ENCODE peak calls at places on chromosome 12, in nine cellular contexts. M is suprapubic skin, J is vagina, H is K562, S is stomach, O is sigmoid colon, Y is HCT116, R is GM12878, N is SK-N-SH. B is an unnamed sample.

GRCh38 chr12:123540899-123541662 is 7.6 kb upstream of the RILPL1 start:
- DNase-seq in M (no peak), S (no peak), J (no peak), Y (no peak), R (no peak), O (no peak), H (no peak), N (no peak), B (no peak)

GRCh38 chr12:26425587-26426260 is 230.4 kb downstream of the SSPN start:
- DNase-seq in N (no peak), O (no peak), M (no peak), Y (no peak), H (no peak), S (no peak), R (no peak), J (no peak), B (no peak)

GRCh38 chr12:1001507-1001906 is 10.5 kb downstream of the ERC1 start:
- DNase-seq in J (no peak), R (no peak), S (no peak), M (no peak), H (no peak), N (no peak), O (no peak), Y (no peak), B (no peak)

GRCh38 chr12:34163443-34163842 is 141.1 kb downstream of the ALG10 start:
- DNase-seq in M (no peak), N (no peak), H (no peak), O (no peak), Y (no peak), S (no peak), R (no peak), J (no peak), B (no peak)

GRCh38 chr12:98213556-98213955 is 301.8 kb upstream of the TMPO start:
- DNase-seq in R (no peak), M (no peak), Y (no peak), N (no peak), S (no peak), H (no peak), J (no peak), O (no peak), B (no peak)

GRCh38 chr12:55940065-55940732 is 9.2 kb downstream of the DGKA start:
- DNase-seq in J (no peak), Y (peak; percentile 59), S (peak; percentile 91), M (peak; percentile 91), O (peak; percentile 93), R (peak; percentile 60), N (peak; percentile 90), H (peak; percentile 87), B (peak; percentile 85)

GRCh38 chr12:68934392-68934791 is 1.4 kb upstream of the CPM start:
- DNase-seq in R (no peak), O (no peak), N (no peak), M (no peak), H (no peak), Y (no peak), S (no peak), J (no peak), B (no peak)

GRCh38 chr12:6612247-6612646 is 5.1 kb upstream of the CHD4 start:
- DNase-seq in R (no peak), S (no peak), M (no peak), O (no peak), N (no peak), H (no peak), J (no peak), Y (no peak), B (no peak)

GRCh38 chr12:47818701-47819543 is 781 bp downstream of the HDAC7 start:
- DNase-seq in S (peak; percentile 49), M (no peak), H (peak; percentile 77), N (peak; percentile 88), O (peak; percentile 85), Y (no peak), R (no peak), J (no peak), B (no peak)

GRCh38 chr12:52790427-52791270 is 5.3 kb downstream of the KRT3 start:
- DNase-seq in O (no peak), J (no peak), M (no peak), S (no peak), R (no peak), H (peak; percentile 26), Y (no peak), N (no peak), B (no peak)

GRCh38 chr12:9064201-9064814 is 51.4 kb downstream of the A2M start:
- DNase-seq in J (no peak), N (peak; percentile 86), M (peak; percentile 76), R (no peak), S (peak; percentile 72), Y (peak; percentile 42), H (no peak), O (peak; percentile 79), B (peak; percentile 68)

GRCh38 chr12:129613311-129613710 is 290.5 kb downstream of the TMEM132D start:
- DNase-seq in J (no peak), Y (no peak), S (no peak), H (no peak), R (no peak), M (no peak), O (no peak), N (no peak), B (no peak)

GRCh38 chr12:97292588-97292987 is 170.0 kb upstream of the RMST start:
- DNase-seq in O (no peak), R (no peak), M (no peak), H (no peak), Y (no peak), J (no peak), S (no peak), N (no peak), B (no peak)

GRCh38 chr12:8829128-8829524 is 6.7 kb downstream of the A2ML1 start:
- DNase-seq in N (no peak), H (no peak), S (no peak), J (no peak), R (no peak), Y (no peak), M (no peak), O (no peak), B (peak; percentile 48)

GRCh38 chr12:42161529-42161928 is 16.9 kb upstream of the GXYLT1 start:
- DNase-seq in J (no peak), S (no peak), H (peak; percentile 16), R (no peak), N (no peak), O (no peak), M (no peak), Y (no peak), B (no peak)
- H3K4me1 ChIP-seq in J (no peaks in the 10 kb centered on the region), S (peaks cover 12% of the 10 kb centered on the region), H (no peaks in the 10 kb centered on the region), R (peaks cover 5% of the 10 kb centered on the region), N (peaks cover 23% of the 10 kb centered on the region), O (no peaks in the 10 kb centered on the region), M (no peaks in the 10 kb centered on the region), Y (peaks cover 12% of the 10 kb centered on the region), B (no peaks in the 10 kb centered on the region)

GRCh38 chr12:4540170-4540569 is 1.5 kb downstream of the RAD51AP1 start:
- DNase-seq in O (no peak), N (no peak), H (no peak), J (no peak), S (no peak), R (no peak), Y (no peak), M (no peak), B (no peak)

GRCh38 chr12:4535871-4536270 is 2.8 kb upstream of the RAD51AP1 start:
- DNase-seq in H (no peak), J (no peak), R (no peak), O (no peak), S (no peak), Y (no peak), N (no peak), M (no peak), B (no peak)

GRCh38 chr12:4540633-4541032 is 1.9 kb downstream of the RAD51AP1 start:
- DNase-seq in M (no peak), Y (no peak), H (no peak), S (no peak), O (no peak), J (no peak), N (no peak), R (no peak), B (no peak)

GRCh38 chr12:4539167-4539870 is 629 bp downstream of the RAD51AP1 start:
- DNase-seq in S (no peak), M (no peak), N (no peak), Y (no peak), J (no peak), O (no peak), R (no peak), H (no peak), B (no peak)

GRCh38 chr12:4538207-4539160 is at the start of gene RAD51AP1:
- DNase-seq in R (peak; percentile 92), O (peak; percentile 96), S (peak; percentile 94), J (peak; percentile 95), Y (peak; percentile 96), N (peak; percentile 91), H (peak; percentile 94), M (peak; percentile 97), B (peak; percentile 93)
- TF ChIP-seq POLR2AphosphoS5 in R (peak; percentile 88), O (peak; percentile 70), S (peak; percentile 40), J (peak; percentile 99), Y (peak; percentile 53), N (peak; percentile 24), H (peak; percentile 76), M (no peak), B (peak; percentile 94)

GRCh38 chr12:122099856-122100255 is 21.3 kb downstream of the MLXIP start:
- DNase-seq in H (no peak), S (no peak), R (no peak), O (no peak), Y (no peak), M (peak; percentile 21), N (no peak), J (no peak), B (no peak)
- H3K4me1 ChIP-seq in H (peaks cover 39% of the 10 kb centered on the region), S (peaks cover 98% of the 10 kb centered on the region), R (peaks cover 8% of the 10 kb centered on the region), O (peaks cover 91% of the 10 kb centered on the region), Y (peaks cover 29% of the 10 kb centered on the region), M (peaks cover 67% of the 10 kb centered on the region), N (peaks cover 25% of the 10 kb centered on the region), J (peaks cover 67% of the 10 kb centered on the region), B (peaks cover 36% of the 10 kb centered on the region)

GRCh38 chr12:111841236-111841749 is 735 bp upstream of the MAPKAPK5 start:
- DNase-seq in H (peak; percentile 28), Y (no peak), N (peak; percentile 52), O (no peak), S (no peak), M (no peak), J (no peak), R (no peak), B (no peak)
- TF ChIP-seq POLR2AphosphoS5 in H (no peak), Y (no peak), N (no peak), O (no peak), S (no peak), M (no peak), J (no peak), R (no peak), B (no peak)